ENCODE peak calls at places on chromosomes 16 and 17, in ten cellular contexts. O is hepatocyte, T is endothelial cell, S is HFF-Myc, J is lower lobe of right lung, U is mesothelial cell of epicardium, H is brain microvascular endothelial cell, I is heart left ventricle, M is fibroblast of lung, X is stomach. A is an unnamed sample.

GRCh38 chr16:8667492-8667891 is 6.9 kb upstream of the ABAT start:
- DNase-seq in O (no peak), T (no peak), S (no peak), J (no peak), U (no peak), H (no peak), I (no peak), M (no peak), X (no peak), A (no peak)

GRCh38 chr16:53913082-53913870 is 209.3 kb downstream of the FTO start:
- DNase-seq in O (peak; percentile 13), T (no peak), S (peak; percentile 16), J (no peak), U (no peak), H (peak; percentile 96), I (no peak), M (peak; percentile 93), X (no peak), A (no peak)

GRCh38 chr17:700504-701094 is 14.0 kb downstream of the VPS53 start:
- DNase-seq in O (peak; percentile 40), T (no peak), S (no peak), J (no peak), U (no peak), H (no peak), I (no peak), M (peak; percentile 64), X (no peak), A (no peak)

GRCh38 chr17:72342582-72343527 is 222.0 kb downstream of the SOX9 start:
- DNase-seq in O (no peak), T (no peak), S (no peak), J (peak; percentile 57), U (no peak), H (no peak), I (peak; percentile 25), M (no peak), X (no peak), A (no peak)

GRCh38 chr16:80144191-80144590 is 396.6 kb upstream of the DYNLRB2 start:
- DNase-seq in O (no peak), T (no peak), S (no peak), J (no peak), U (no peak), H (no peak), I (no peak), M (peak; percentile 29), X (no peak), A (no peak)

GRCh38 chr16:78130950-78131349 is 31.5 kb downstream of the WWOX start:
- DNase-seq in O (no peak), T (no peak), S (no peak), J (no peak), U (no peak), H (no peak), I (no peak), M (no peak), X (no peak), A (no peak)

GRCh38 chr17:49397586-49397985 is 17.1 kb downstream of the PHB1 start:
- DNase-seq in O (no peak), T (no peak), S (no peak), J (no peak), U (no peak), H (no peak), I (no peak), M (no peak), X (no peak), A (no peak)

GRCh38 chr17:45908460-45908859 is 14.1 kb downstream of the MAPT start:
- DNase-seq in O (no peak), T (no peak), S (no peak), J (no peak), U (no peak), H (no peak), I (no peak), M (no peak), X (no peak), A (peak; percentile 31)

GRCh38 chr17:42459256-42459982 is 741 bp downstream of the ATP6V0A1 start:
- DNase-seq in O (peak; percentile 81), T (peak; percentile 15), S (no peak), J (peak; percentile 64), U (peak; percentile 45), H (peak; percentile 41), I (peak; percentile 55), M (peak; percentile 65), X (peak; percentile 40), A (peak; percentile 54)

GRCh38 chr16:89924298-89924924 is 1.3 kb downstream of the TUBB3 start:
- DNase-seq in O (peak; percentile 77), T (peak; percentile 47), S (no peak), J (no peak), U (peak; percentile 64), H (no peak), I (no peak), M (peak; percentile 68), X (no peak), A (peak; percentile 85)

GRCh38 chr17:41801374-41802062 is 10.2 kb downstream of the P3H4 start:
- DNase-seq in O (peak; percentile 89), T (peak; percentile 88), S (no peak), J (peak; percentile 87), U (peak; percentile 93), H (peak; percentile 64), I (peak; percentile 84), M (peak; percentile 77), X (peak; percentile 89), A (peak; percentile 92)

GRCh38 chr17:50152736-50153135 is 2.3 kb upstream of the PPP1R9B start:
- DNase-seq in O (no peak), T (no peak), S (no peak), J (no peak), U (no peak), H (no peak), I (no peak), M (no peak), X (no peak), A (no peak)

GRCh38 chr16:7185179-7185578 is 147.5 kb upstream of the RBFOX1 start:
- DNase-seq in O (no peak), T (no peak), S (no peak), J (no peak), U (no peak), H (no peak), I (no peak), M (no peak), X (no peak), A (no peak)

GRCh38 chr16:86465434-86465833 is 44.9 kb upstream of the FOXF1 start:
- DNase-seq in O (no peak), T (no peak), S (no peak), J (no peak), U (no peak), H (no peak), I (no peak), M (no peak), X (no peak), A (no peak)

GRCh38 chr16:86461037-86461436 is 49.3 kb upstream of the FOXF1 start:
- DNase-seq in O (no peak), T (no peak), S (no peak), J (no peak), U (no peak), H (no peak), I (no peak), M (no peak), X (no peak), A (no peak)

GRCh38 chr16:86464044-86464443 is 46.3 kb upstream of the FOXF1 start:
- DNase-seq in O (no peak), T (no peak), S (no peak), J (no peak), U (no peak), H (no peak), I (no peak), M (no peak), X (no peak), A (no peak)

GRCh38 chr16:86459266-86459665 is 51.1 kb upstream of the FOXF1 start:
- DNase-seq in O (no peak), T (no peak), S (no peak), J (no peak), U (no peak), H (no peak), I (no peak), M (no peak), X (no peak), A (no peak)

GRCh38 chr16:86462334-86463084 is 47.8 kb upstream of the FOXF1 start:
- DNase-seq in O (peak; percentile 72), T (no peak), S (no peak), J (no peak), U (no peak), H (peak; percentile 1), I (no peak), M (peak; percentile 100), X (no peak), A (no peak)
- TF ChIP-seq CTCF in O (no peak), T (no peak), S (no peak), J (no peak), U (no peak), H (no peak), I (no peak), M (no peak), X (peak; percentile 14), A (no peak)

GRCh38 chr17:64213995-64214507 is 49.0 kb downstream of the TEX2 start:
- DNase-seq in O (no peak), T (no peak), S (no peak), J (no peak), U (no peak), H (peak; percentile 40), I (no peak), M (no peak), X (no peak), A (no peak)
- TF ChIP-seq CTCF in O (no peak), T (no peak), S (no peak), J (no peak), U (no peak), H (no peak), I (no peak), M (no peak), X (no peak), A (no peak)

GRCh38 chr16:87842209-87842869 is 27.0 kb downstream of the SLC7A5 start:
- DNase-seq in O (no peak), T (no peak), S (no peak), J (no peak), U (no peak), H (no peak), I (no peak), M (no peak), X (no peak), A (no peak)

GRCh38 chr16:87838643-87839541 is 30.4 kb downstream of the SLC7A5 start:
- DNase-seq in O (no peak), T (no peak), S (no peak), J (no peak), U (no peak), H (no peak), I (no peak), M (peak; percentile 23), X (peak; percentile 81), A (no peak)

GRCh38 chr16:87841608-87842208 is 27.6 kb downstream of the SLC7A5 start:
- DNase-seq in O (no peak), T (no peak), S (no peak), J (no peak), U (no peak), H (no peak), I (no peak), M (no peak), X (peak; percentile 65), A (no peak)

GRCh38 chr16:87839542-87840461 is 29.5 kb downstream of the SLC7A5 start:
- DNase-seq in O (no peak), T (no peak), S (no peak), J (no peak), U (no peak), H (no peak), I (no peak), M (no peak), X (no peak), A (no peak)

GRCh38 chr16:87840462-87840978 is 28.8 kb downstream of the SLC7A5 start:
- DNase-seq in O (no peak), T (peak; percentile 34), S (no peak), J (no peak), U (no peak), H (no peak), I (no peak), M (no peak), X (no peak), A (no peak)
- TF ChIP-seq CTCF in O (no peak), T (no peak), S (no peak), J (no peak), U (no peak), H (no peak), I (no peak), M (no peak), X (no peak), A (no peak)

GRCh38 chr16:61872778-61873119 is 163.5 kb downstream of the CDH8 start:
- DNase-seq in O (no peak), T (no peak), S (no peak), J (no peak), U (no peak), H (no peak), I (no peak), M (no peak), X (no peak), A (no peak)
- TF ChIP-seq CTCF in O (no peak), T (no peak), S (no peak), J (no peak), U (no peak), H (no peak), I (no peak), M (no peak), X (no peak), A (no peak)

A was measured in H9.